ENCODE peak calls at places on chromosomes 5 and 9, in ten cellular contexts. Q is ACHN, H is T-cell, I is CMK, G is OCI-M1, E is lower leg skin, M is spleen, A is fibroblast of pulmonary artery, W is endothelial cell, Y is putamen. C is an unnamed sample.

GRCh38 chr9:95297316-95297715 is 20.2 kb downstream of the FANCC start:
- DNase-seq in Q (no peak), H (no peak), I (no peak), G (no peak), E (no peak), M (no peak), A (no peak), W (no peak), Y (no peak), C (no peak)

GRCh38 chr5:16964821-16965220 is 28.7 kb upstream of the MYO10 start:
- DNase-seq in Q (no peak), H (no peak), I (no peak), G (no peak), E (no peak), M (no peak), A (no peak), W (no peak), Y (no peak), C (no peak)

GRCh38 chr5:134085411-134085810 is 29.1 kb upstream of the TCF7 start:
- DNase-seq in Q (no peak), H (no peak), I (no peak), G (no peak), E (no peak), M (no peak), A (no peak), W (no peak), Y (no peak), C (no peak)

GRCh38 chr9:121865884-121866283 is 214.4 kb downstream of the DAB2IP start:
- DNase-seq in Q (no peak), H (no peak), I (no peak), G (no peak), E (no peak), M (no peak), A (no peak), W (no peak), Y (no peak), C (no peak)

GRCh38 chr5:147669113-147669869 is 113.2 kb downstream of the JAKMIP2 start:
- DNase-seq in Q (no peak), H (no peak), I (no peak), G (no peak), E (no peak), M (no peak), A (no peak), W (no peak), Y (peak), C (no peak)

GRCh38 chr5:1983401-1983800 is 100.7 kb upstream of the IRX4 start:
- DNase-seq in Q (no peak), H (no peak), I (no peak), G (no peak), E (peak), M (no peak), A (no peak), W (no peak), Y (no peak), C (no peak)

GRCh38 chr5:39623291-39623865 is 198.6 kb upstream of the DAB2 start:
- DNase-seq in Q (no peak), H (no peak), I (no peak), G (no peak), E (no peak), M (no peak), A (no peak), W (no peak), Y (no peak), C (no peak)

GRCh38 chr5:97929383-97929782 is 746.3 kb upstream of the RIOK2 start:
- DNase-seq in Q (no peak), H (no peak), I (no peak), G (no peak), E (no peak), M (no peak), A (peak), W (no peak), Y (no peak), C (peak)

GRCh38 chr5:14199902-14200301 is 56.8 kb downstream of the TRIO start:
- DNase-seq in Q (no peak), H (no peak), I (no peak), G (no peak), E (no peak), M (no peak), A (no peak), W (no peak), Y (no peak), C (no peak)

GRCh38 chr9:98554752-98555151 is 154.0 kb downstream of the GABBR2 start:
- DNase-seq in Q (no peak), H (no peak), I (no peak), G (no peak), E (no peak), M (no peak), A (no peak), W (no peak), Y (no peak), C (no peak)

GRCh38 chr5:54547711-54548250 is 30.2 kb downstream of the SNX18 start:
- DNase-seq in Q (no peak), H (no peak), I (no peak), G (no peak), E (peak), M (no peak), A (peak), W (no peak), Y (no peak), C (peak)

GRCh38 chr9:13279284-13280162 is at the start of gene MPDZ:
- DNase-seq in Q (peak), H (no peak), I (no peak), G (no peak), E (peak), M (no peak), A (peak), W (peak), Y (peak), C (peak)

GRCh38 chr9:107888773-107889227 is 399.2 kb upstream of the KLF4 start:
- DNase-seq in Q (no peak), H (no peak), I (no peak), G (no peak), E (no peak), M (no peak), A (no peak), W (no peak), Y (no peak), C (peak)

GRCh38 chr9:107283621-107284616 is 840 bp downstream of the RAD23B start:
- DNase-seq in Q (peak), H (peak), I (peak), G (peak), E (peak), M (peak), A (peak), W (peak), Y (peak), C (peak)

GRCh38 chr5:60652206-60652605 is 47.8 kb downstream of the DEPDC1B start:
- DNase-seq in Q (peak), H (no peak), I (no peak), G (peak), E (no peak), M (no peak), A (peak), W (no peak), Y (no peak), C (peak)

C was measured in fibroblast of lung.